ENCODE peak calls at places on chromosomes 13 and 19, in seven cellular contexts. S is uterus, X is A549, T is upper lobe of left lung, E is transverse colon, Q is heart left ventricle, Y is esophagus squamous epithelium. O is an unnamed sample.

GRCh38 chr13:80217614-80218456 is 123.1 kb downstream of the SPRY2 start:
- DNase-seq in S (no peak), E (no peak), T (no peak), Y (no peak), X (no peak), Q (no peak), O (no peak)

GRCh38 chr13:29484796-29485195 is 110.7 kb downstream of the SLC7A1 start:
- DNase-seq in T (no peak), X (no peak), Y (no peak), Q (no peak), E (no peak), S (no peak), O (no peak)

GRCh38 chr19:32203161-32203560 is 142.2 kb upstream of the ZNF507 start:
- DNase-seq in X (no peak), E (no peak), S (no peak), T (no peak), Y (no peak), Q (no peak), O (no peak)

GRCh38 chr13:114128348-114128623 is 4.1 kb downstream of the RASA3 start:
- DNase-seq in Y (no peak), Q (no peak), X (no peak), T (no peak), S (no peak), E (no peak), O (no peak)

GRCh38 chr13:76048675-76049396 is 412.7 kb downstream of the LMO7 start:
- DNase-seq in Q (no peak), Y (no peak), E (no peak), T (no peak), S (no peak), X (no peak), O (no peak)

GRCh38 chr19:7176792-7177191 is 107.3 kb downstream of the ZNF557 start:
- DNase-seq in X (no peak), Q (no peak), T (no peak), Y (no peak), E (no peak), S (no peak), O (no peak)

GRCh38 chr13:109836629-109837607 is 50.5 kb upstream of the IRS2 start:
- DNase-seq in E (peak; percentile 66), Y (no peak), Q (no peak), T (peak; percentile 45), X (no peak), S (no peak), O (no peak)

GRCh38 chr19:40348961-40349507 is 539 bp downstream of the PLD3 start:
- DNase-seq in Y (no peak), E (no peak), T (peak; percentile 28), S (no peak), X (peak; percentile 89), Q (no peak), O (no peak)

GRCh38 chr13:51525567-51526165 is 58.6 kb upstream of the WDFY2 start:
- DNase-seq in X (no peak), Q (no peak), E (no peak), Y (no peak), T (no peak), S (no peak), O (no peak)

GRCh38 chr19:1856698-1857603 is 6.4 kb downstream of the KLF16 start:
- DNase-seq in T (peak; percentile 94), S (peak; percentile 73), Q (peak; percentile 86), X (peak; percentile 71), Y (no peak), E (peak; percentile 96), O (peak; percentile 93)

DNA sequence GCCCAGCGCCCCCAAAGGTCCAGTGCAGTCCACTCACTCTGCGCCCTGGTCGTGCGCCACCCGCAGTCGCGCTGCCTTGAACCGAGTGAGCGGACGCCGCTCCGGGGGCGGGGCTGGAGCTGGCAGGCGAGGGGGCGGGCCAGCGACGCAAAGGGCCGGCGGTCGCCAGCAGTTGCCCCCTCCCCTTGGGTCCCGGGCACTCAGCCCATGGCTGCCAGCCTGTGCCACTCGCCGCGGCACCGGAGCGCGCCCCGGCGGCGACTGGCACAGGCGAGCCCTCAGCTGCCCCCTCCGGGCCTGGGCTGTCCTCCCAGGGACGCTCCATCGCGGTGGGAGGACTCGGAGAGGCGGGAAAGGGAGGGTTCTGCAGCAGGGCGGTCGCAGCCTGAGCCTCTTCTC is at the start of gene S1PR5:
- DNase-seq in S (no peak), X (peak; percentile 35), Q (no peak), E (no peak), Y (no peak), T (no peak), O (no peak)
- H3K4me3 ChIP-seq in S (no peak within 1 kb of the TSS), X (peak within 1 kb of the TSS; percentile 92), Q (peak within 1 kb of the TSS; percentile 27), E (no peak within 1 kb of the TSS), Y (peak within 1 kb of the TSS; percentile 56), T (peak within 1 kb of the TSS; percentile 8), O (peak within 1 kb of the TSS; percentile 58)

GRCh38 chr13:49693877-49694276 is 2.6 kb upstream of the EBPL start:
- DNase-seq in Y (no peak), S (no peak), Q (no peak), T (no peak), E (no peak), X (no peak), O (no peak)

GRCh38 chr13:49690133-49690989 is 925 bp downstream of the EBPL start:
- DNase-seq in S (no peak), E (peak; percentile 31), X (peak; percentile 36), Q (no peak), Y (no peak), T (no peak), O (no peak)

GRCh38 chr13:49694446-49694845 is 3.2 kb upstream of the EBPL start:
- DNase-seq in Y (no peak), X (no peak), S (no peak), Q (no peak), T (no peak), E (no peak), O (no peak)

GRCh38 chr13:49693191-49693733 is 2.0 kb upstream of the EBPL start:
- DNase-seq in Q (no peak), E (no peak), Y (no peak), S (no peak), T (no peak), X (no peak), O (no peak)

DNA sequence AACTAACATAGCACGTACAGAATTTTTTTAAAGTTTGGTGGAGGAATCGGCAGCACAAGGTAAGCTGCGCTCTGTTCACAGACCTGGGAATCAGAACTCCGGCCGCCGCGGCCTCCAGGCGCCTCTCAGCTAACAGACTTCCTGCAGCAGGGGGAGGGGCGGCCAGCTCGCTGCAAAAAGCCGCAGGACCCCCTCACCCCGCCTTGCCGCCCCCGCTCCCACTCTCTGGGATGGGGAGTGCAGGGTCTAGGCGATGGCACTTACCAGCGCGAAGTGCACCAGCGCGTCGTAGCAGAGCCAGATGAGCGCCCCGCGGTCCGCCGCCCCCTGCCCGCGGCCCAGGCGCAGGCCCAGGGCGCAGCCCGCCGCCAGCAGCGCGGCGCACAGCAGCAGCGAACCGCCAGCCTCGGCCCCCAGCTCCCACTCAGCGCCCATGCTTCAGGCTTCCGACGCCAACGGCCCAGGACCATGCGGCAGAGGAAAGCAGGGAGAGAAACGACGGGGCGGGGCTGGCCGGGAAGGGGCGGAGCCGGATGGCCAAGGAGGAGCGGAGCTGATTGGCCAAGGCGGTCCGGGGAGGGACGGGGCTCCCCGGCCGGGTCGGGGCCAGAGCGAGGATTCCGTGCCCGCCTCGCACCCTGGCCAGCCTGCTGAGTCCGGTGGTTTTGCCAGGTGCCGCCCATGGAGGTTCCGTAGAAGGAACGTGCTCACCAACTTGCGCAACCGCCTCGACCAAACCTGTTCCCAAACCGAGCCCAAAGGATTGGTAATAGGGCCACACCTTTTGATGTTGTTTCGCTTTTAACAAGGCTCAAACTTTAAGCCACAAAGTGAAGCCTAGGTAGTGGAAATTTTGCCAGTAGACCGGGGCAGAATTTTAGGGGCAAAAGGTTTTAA is at the start of gene EBPL:
- DNase-seq in Y (peak; percentile 46), S (peak; percentile 95), E (peak; percentile 96), T (peak; percentile 96), Q (peak; percentile 91), X (peak; percentile 77), O (peak; percentile 96)
- TF ChIP-seq CTCF in Y (no peak), S (no peak), E (no peak), T (no peak), Q (no peak), X (no peak), O (no peak)

DNA sequence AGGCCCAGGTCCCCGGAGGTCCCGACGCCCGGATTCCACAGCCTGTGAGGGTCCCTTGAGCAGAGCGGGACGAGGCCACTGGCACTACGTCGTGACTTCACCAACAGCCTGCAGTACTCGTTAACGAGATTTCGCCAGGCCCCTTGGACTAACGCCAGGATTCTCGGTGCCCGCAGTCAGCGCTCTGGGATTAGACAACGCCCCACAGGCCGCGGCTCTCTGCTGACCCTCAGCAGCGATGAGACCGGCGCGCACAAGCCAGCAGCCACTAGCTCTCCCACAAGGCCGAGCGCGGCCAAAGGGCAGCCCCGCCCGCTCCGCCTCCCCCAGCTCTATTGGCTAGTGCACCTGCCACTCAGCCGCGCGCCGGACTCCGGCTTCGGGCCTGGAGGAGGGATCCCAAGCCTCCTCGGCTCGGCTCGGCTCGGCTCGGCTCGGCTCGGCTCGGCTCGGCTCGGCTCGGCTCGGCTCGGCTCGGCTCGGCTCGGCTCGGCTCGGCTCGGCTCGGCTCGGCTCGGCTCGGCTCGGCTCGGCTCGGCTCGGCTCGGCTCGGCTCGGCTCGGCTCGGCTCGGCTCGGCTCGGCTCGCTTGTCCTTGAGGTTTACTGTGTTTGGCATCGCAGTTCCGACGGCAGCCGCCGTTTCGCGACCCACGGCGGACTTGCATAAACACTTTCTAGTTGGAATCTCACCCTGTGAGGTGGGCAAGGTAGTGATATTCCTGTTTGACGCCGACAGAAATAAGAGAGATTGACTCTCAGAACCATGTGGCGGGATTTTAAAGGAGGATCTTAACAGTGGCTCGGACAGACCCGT is 231.7 kb upstream of the SERP2 start:
- DNase-seq in E (peak; percentile 99), Q (peak; percentile 98), X (peak; percentile 83), Y (peak; percentile 86), T (peak; percentile 98), S (peak; percentile 99), O (peak; percentile 98)
- TF ChIP-seq POLR2A in E (peak; percentile 86), Q (peak; percentile 84), X (peak; percentile 74), Y (peak; percentile 63), T (peak; percentile 31), S (peak; percentile 96), O (peak; percentile 80)

DNA sequence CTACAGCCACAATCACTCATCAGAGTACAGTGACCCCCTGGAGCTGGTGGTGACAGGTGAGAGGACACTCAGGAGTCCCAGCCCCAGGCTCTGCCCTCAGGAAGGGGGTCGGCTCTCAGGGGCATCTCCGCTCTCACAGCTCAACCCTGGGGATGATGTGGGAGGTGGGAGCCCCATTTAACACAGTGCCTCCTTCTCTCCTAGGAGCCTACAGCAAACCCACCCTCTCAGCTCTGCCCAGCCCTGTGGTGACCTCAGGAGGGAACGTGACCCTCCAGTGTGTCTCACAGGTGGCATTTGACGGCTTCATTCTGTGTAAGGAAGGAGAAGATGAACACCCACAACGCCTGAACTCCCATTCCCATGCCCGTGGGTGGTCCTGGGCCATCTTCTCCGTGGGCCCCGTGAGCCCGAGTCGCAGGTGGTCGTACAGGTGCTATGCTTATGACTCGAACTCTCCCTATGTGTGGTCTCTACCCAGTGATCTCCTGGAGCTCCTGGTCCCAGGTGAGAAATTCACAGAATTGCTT is 1.0 kb downstream of the LILRA2 start:
- DNase-seq in Y (no peak), X (no peak), T (no peak), Q (no peak), S (no peak), E (no peak), O (no peak)
- H3K4me3 ChIP-seq in Y (no peak overlapping the region), X (no peak overlapping the region), T (no peak overlapping the region), Q (no peak overlapping the region), S (no peak overlapping the region), E (no peak overlapping the region), O (no peak overlapping the region)

O was measured in suprapubic skin.